ENCODE peak calls at places on chromosomes 11 and 22, in six cellular contexts. F is H9, S is H1, K is neuronal stem cell, C is IMR-90, N is mesenchymal stem cell. T is an unnamed sample.

GRCh38 chr22:33748714-33749113 is 171.6 kb downstream of the LARGE1 start:
- DNase-seq in N (no peak), F (no peak), S (no peak), K (no peak), C (no peak), T (no peak)

GRCh38 chr11:73323464-73323863 is 15.4 kb downstream of the ARHGEF17 start:
- DNase-seq in C (peak), N (peak), S (no peak), F (peak), K (no peak), T (peak)

GRCh38 chr11:76672431-76673163 is 2.0 kb upstream of the LRRC32 start:
- DNase-seq in K (no peak), S (no peak), C (no peak), N (no peak), F (no peak), T (no peak)

GRCh38 chr22:37907036-37907954 is 1.2 kb downstream of the MICALL1 start:
- DNase-seq in K (no peak), C (peak), N (peak), F (no peak), S (no peak), T (no peak)

GRCh38 chr22:45082795-45083194 is 73.0 kb upstream of the PHF21B start:
- DNase-seq in S (no peak), C (no peak), F (peak), N (no peak), K (no peak), T (peak)

GRCh38 chr22:26707581-26707980 is 50.2 kb downstream of the MIAT start:
- DNase-seq in N (no peak), S (no peak), F (no peak), K (no peak), C (no peak), T (no peak)

GRCh38 chr22:46681010-46681409 is 57.0 kb downstream of the CERK start:
- DNase-seq in C (no peak), K (no peak), F (no peak), N (no peak), S (no peak), T (peak)

GRCh38 chr22:42745118-42745517 is 24.4 kb upstream of the A4GALT start:
- DNase-seq in F (no peak), C (peak), K (no peak), S (no peak), N (peak), T (no peak)

GRCh38 chr22:21679383-21679782 is 13.6 kb downstream of the PPIL2 start:
- DNase-seq in S (no peak), C (no peak), N (no peak), K (no peak), F (no peak), T (no peak)

GRCh38 chr22:42436402-42436801 is 4.2 kb upstream of the NFAM1 start:
- DNase-seq in S (no peak), K (no peak), F (no peak), N (no peak), C (no peak), T (no peak)

GRCh38 chr22:35191412-35191811 is 65.9 kb upstream of the HMGXB4 start:
- DNase-seq in S (no peak), N (peak), C (peak), K (no peak), F (no peak), T (no peak)

GRCh38 chr22:26893034-26893710 is 235.8 kb downstream of the MIAT start:
- DNase-seq in C (no peak), N (peak), K (no peak), F (peak), S (no peak), T (peak)

GRCh38 chr22:25700996-25701815 is 40.8 kb upstream of the MYO18B start:
- DNase-seq in F (no peak), C (peak), N (no peak), S (no peak), K (no peak), T (no peak)
- H3K23ac ChIP-seq in F (no peak), C (no peak), N (no peak), S (no peak), K (no peak), T (no peak)

GRCh38 chr11:64400667-64401066 is 41.7 kb downstream of the RPS6KA4 start:
- DNase-seq in N (no peak), C (no peak), K (no peak), F (no peak), S (no peak), T (no peak)
- H2BK15ac ChIP-seq in N (no peak), C (no peak), K (no peak), F (no peak), S (no peak), T (no peak)

GRCh38 chr22:25627271-25627848 is 62.9 kb downstream of the GRK3 start:
- DNase-seq in S (no peak), K (no peak), F (no peak), N (peak), C (peak), T (peak)
- H3K23ac ChIP-seq in S (no peak), K (no peak), F (no peak), N (no peak), C (peak), T (no peak)

GRCh38 chr22:29691636-29692326 is 28.0 kb upstream of the CABP7 start:
- DNase-seq in F (peak), K (no peak), C (no peak), S (peak), N (no peak), T (peak)

GRCh38 chr22:29690481-29690880 is 29.3 kb upstream of the CABP7 start:
- DNase-seq in N (no peak), K (no peak), F (no peak), C (no peak), S (no peak), T (peak)

GRCh38 chr22:29689872-29690213 is 30.0 kb upstream of the CABP7 start:
- DNase-seq in F (peak), N (peak), S (peak), K (peak), C (peak), T (peak)

GRCh38 chr22:29692327-29692640 is 27.5 kb upstream of the CABP7 start:
- DNase-seq in S (no peak), C (no peak), N (no peak), K (no peak), F (no peak), T (no peak)

GRCh38 chr22:29689201-29689871 is 30.5 kb upstream of the CABP7 start:
- DNase-seq in C (no peak), N (no peak), K (no peak), S (no peak), F (no peak), T (no peak)
- H2BK15ac ChIP-seq in C (no peak), N (no peak), K (no peak), S (no peak), F (no peak), T (no peak)

GRCh38 chr22:19751497-19752245 is 8.9 kb upstream of the TBX1 start:
- DNase-seq in N (no peak), S (no peak), C (no peak), K (no peak), F (no peak), T (no peak)

GRCh38 chr22:19753996-19754700 is 6.4 kb upstream of the TBX1 start:
- DNase-seq in F (no peak), S (no peak), K (no peak), N (no peak), C (no peak), T (no peak)

GRCh38 chr22:19754701-19755144 is 5.9 kb upstream of the TBX1 start:
- DNase-seq in C (no peak), S (no peak), K (no peak), N (no peak), F (peak), T (no peak)

GRCh38 chr22:19755145-19755710 is 5.3 kb upstream of the TBX1 start:
- DNase-seq in S (no peak), N (no peak), F (no peak), K (no peak), C (no peak), T (no peak)

GRCh38 chr22:19753090-19753842 is 7.3 kb upstream of the TBX1 start:
- DNase-seq in K (no peak), N (no peak), C (no peak), S (no peak), F (peak), T (no peak)
- H3K23ac ChIP-seq in K (peak), N (no peak), C (no peak), S (no peak), F (no peak), T (no peak)

GRCh38 chr11:13046626-13047570 is 37.8 kb downstream of the RASSF10 start:
- DNase-seq in F (no peak), N (no peak), S (no peak), K (no peak), C (no peak), T (no peak)
- H2BK15ac ChIP-seq in F (no peak), N (no peak), S (no peak), K (no peak), C (no peak), T (no peak)

GRCh38 chr22:17749605-17750395 is 24.5 kb downstream of the BID start:
- DNase-seq in C (no peak), S (no peak), N (no peak), K (no peak), F (no peak), T (no peak)
- H3K23ac ChIP-seq in C (no peak), S (no peak), N (no peak), K (no peak), F (no peak), T (no peak)

DNA sequence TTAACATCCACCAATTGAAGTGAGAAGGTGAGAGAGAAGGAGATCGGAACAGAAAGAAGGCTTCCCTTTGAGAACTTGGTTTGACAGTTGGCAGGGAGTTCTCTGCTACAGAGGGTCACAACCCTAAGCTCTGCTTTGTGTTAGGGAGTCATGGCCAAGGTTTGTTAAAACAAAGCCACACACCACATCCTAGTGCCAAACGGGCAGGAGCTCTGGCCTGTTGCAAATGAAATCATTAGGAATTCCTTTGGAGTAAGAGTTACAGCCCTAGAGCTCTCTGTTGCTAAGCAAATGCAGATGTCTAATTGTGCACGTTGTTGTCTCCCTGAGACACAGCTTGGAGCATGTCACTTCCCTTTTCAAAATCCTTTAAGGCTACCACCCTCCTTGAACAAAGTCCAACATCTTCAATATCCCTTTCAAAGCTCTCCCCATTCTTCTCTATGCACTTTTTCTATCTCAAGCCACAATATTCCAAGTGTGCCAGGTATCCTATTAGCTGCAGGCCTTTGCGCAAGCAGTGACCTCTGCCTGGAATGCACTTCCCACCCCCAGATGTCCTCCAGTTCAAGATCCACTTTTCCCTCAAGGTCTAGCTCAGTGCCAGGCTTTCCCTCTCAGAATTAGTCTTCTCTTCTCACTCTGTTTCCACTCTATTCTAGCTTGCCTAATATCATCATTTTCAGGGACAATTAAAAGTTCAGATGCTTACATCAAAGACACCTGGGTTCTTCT is 253.7 kb upstream of the POU2AF2 start:
- DNase-seq in F (no peak), S (no peak), K (no peak), C (no peak), N (peak), T (peak)
- H2BK15ac ChIP-seq in F (no peak), S (no peak), K (no peak), C (peak), N (no peak), T (no peak)

T was measured in mesendoderm.